ENCODE peak calls at places on chromosomes 6 and 20, in four cellular contexts. D is K562, X is HepG2, T is GM12878. W is an unnamed sample.

GRCh38 chr6:170497845-170498281 is 55.2 kb downstream of the PSMB1 start:
- DNase-seq in X (no peak), D (no peak), T (no peak), W (peak; percentile 61)

GRCh38 chr6:4167833-4168232 is 32.5 kb upstream of the ECI2 start:
- DNase-seq in X (no peak), T (no peak), D (no peak), W (no peak)

GRCh38 chr6:5308066-5308465 is 46.8 kb downstream of the FARS2 start:
- DNase-seq in D (no peak), X (no peak), T (no peak), W (no peak)

GRCh38 chr6:20302702-20303251 is 90.5 kb upstream of the MBOAT1 start:
- DNase-seq in T (no peak), D (peak; percentile 59), X (no peak), W (no peak)

GRCh38 chr6:15362274-15363160 is 116.6 kb downstream of the JARID2 start:
- DNase-seq in X (peak; percentile 59), T (no peak), D (no peak), W (no peak)

GRCh38 chr20:58991720-58992119 is 10.7 kb downstream of the NELFCD start:
- DNase-seq in T (no peak), X (peak; percentile 89), D (no peak), W (no peak)

GRCh38 chr6:5996701-5997419 is 9.9 kb downstream of the NRN1 start:
- DNase-seq in X (no peak), D (no peak), T (no peak), W (peak; percentile 38)

GRCh38 chr20:14918981-14919380 is 581.6 kb upstream of the FLRT3 start:
- DNase-seq in T (no peak), X (no peak), D (no peak), W (no peak)

GRCh38 chr6:136501514-136501913 is 48.7 kb downstream of the MAP7 start:
- DNase-seq in D (no peak), X (no peak), T (no peak), W (no peak)

GRCh38 chr6:121965739-121966138 is 433.7 kb upstream of the HSF2 start:
- DNase-seq in T (no peak), X (no peak), D (no peak), W (no peak)

GRCh38 chr6:106546322-106547052 is 82.8 kb downstream of the RTN4IP1 start:
- DNase-seq in D (no peak), X (peak; percentile 36), T (no peak), W (no peak)

GRCh38 chr6:142617158-142617557 is 315.4 kb downstream of the ADGRG6 start:
- DNase-seq in X (no peak), D (no peak), T (no peak), W (no peak)

GRCh38 chr20:288956-289692 is 1.4 kb downstream of the C20orf96 start:
- DNase-seq in T (no peak), X (no peak), D (no peak), W (no peak)

GRCh38 chr20:38829296-38829875 is 23.9 kb downstream of the PPP1R16B start:
- DNase-seq in D (no peak), T (no peak), X (no peak), W (no peak)

GRCh38 chr6:28522594-28523557 is 2.8 kb upstream of the GPX5 start:
- DNase-seq in D (peak; percentile 49), X (no peak), T (no peak), W (peak; percentile 28)

GRCh38 chr6:835476-836160 is 142.7 kb upstream of the EXOC2 start:
- DNase-seq in D (no peak), T (no peak), X (no peak), W (no peak)

GRCh38 chr20:22801528-22801927 is 217.2 kb upstream of the FOXA2 start:
- DNase-seq in D (no peak), X (no peak), T (no peak), W (no peak)

GRCh38 chr6:7216941-7217621 is 95.9 kb downstream of the SSR1 start:
- DNase-seq in T (no peak), X (no peak), D (no peak), W (no peak)

GRCh38 chr6:51199733-51200132 is 381.1 kb downstream of the TFAP2B start:
- DNase-seq in T (no peak), D (no peak), X (no peak), W (no peak)

GRCh38 chr20:44074252-44075151 is 112.5 kb downstream of the JPH2 start:
- DNase-seq in D (no peak), X (no peak), T (no peak), W (no peak)

GRCh38 chr20:51567622-51568021 is 25.1 kb upstream of the NFATC2 start:
- DNase-seq in X (no peak), T (no peak), D (no peak), W (no peak)

GRCh38 chr6:56101141-56101553 is 146.2 kb downstream of the COL21A1 start:
- DNase-seq in T (no peak), X (peak; percentile 48), D (no peak), W (no peak)

GRCh38 chr6:112443666-112444065 is 96.5 kb downstream of the RFPL4B start:
- DNase-seq in X (no peak), D (no peak), T (no peak), W (no peak)

GRCh38 chr20:31719644-31720485 is 2.8 kb downstream of the BCL2L1 start:
- DNase-seq in T (no peak), X (peak; percentile 99), D (no peak), W (peak; percentile 52)

GRCh38 chr6:41193171-41193734 is 7.7 kb downstream of the TREML2 start:
- DNase-seq in D (no peak), T (no peak), X (no peak), W (no peak)

GRCh38 chr20:47353224-47353696 is 3.2 kb downstream of the ZMYND8 start:
- DNase-seq in D (no peak), T (no peak), X (no peak), W (no peak)

GRCh38 chr20:21105429-21106170 is 558 bp downstream of the LINC00237 start:
- DNase-seq in X (no peak), D (no peak), T (no peak), W (peak; percentile 54)

GRCh38 chr6:91580635-91581034 is 993.8 kb upstream of the MAP3K7 start:
- DNase-seq in X (no peak), D (no peak), T (no peak), W (no peak)

GRCh38 chr20:41141153-41141815 is 3.9 kb downstream of the PLCG1 start:
- DNase-seq in D (peak; percentile 41), X (peak; percentile 49), T (no peak), W (no peak)

GRCh38 chr20:47543006-47543431 is 41.3 kb downstream of the NCOA3 start:
- DNase-seq in D (no peak), X (no peak), T (no peak), W (no peak)

GRCh38 chr20:37437676-37438075 is 83.4 kb upstream of the NNAT start:
- DNase-seq in X (no peak), D (no peak), T (no peak), W (no peak)

DNA sequence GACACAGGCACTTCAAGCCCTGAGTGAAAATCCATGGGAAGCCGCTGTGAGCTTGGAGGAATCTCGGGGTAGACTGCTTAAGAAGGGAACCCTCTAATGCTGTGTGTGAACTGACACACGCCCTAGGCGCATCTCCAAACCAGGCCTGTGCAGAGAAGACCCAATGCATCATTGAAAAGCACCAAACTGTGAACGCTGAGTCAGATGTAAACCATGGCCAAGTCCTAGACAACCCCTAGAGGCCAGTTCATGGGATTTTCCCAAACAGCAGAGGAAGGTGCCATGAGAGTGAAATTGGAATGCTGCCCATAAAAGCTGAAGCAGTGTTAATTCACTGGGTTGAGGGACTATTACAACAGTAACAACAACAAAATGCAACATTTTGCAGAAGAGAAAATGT is 296.5 kb downstream of the SMOC2 start:
- DNase-seq in D (no peak), X (peak; percentile 18), T (no peak), W (no peak)
- TF ChIP-seq CREM in D (no peak), X (no peak), T (no peak), W (no peak)

DNA sequence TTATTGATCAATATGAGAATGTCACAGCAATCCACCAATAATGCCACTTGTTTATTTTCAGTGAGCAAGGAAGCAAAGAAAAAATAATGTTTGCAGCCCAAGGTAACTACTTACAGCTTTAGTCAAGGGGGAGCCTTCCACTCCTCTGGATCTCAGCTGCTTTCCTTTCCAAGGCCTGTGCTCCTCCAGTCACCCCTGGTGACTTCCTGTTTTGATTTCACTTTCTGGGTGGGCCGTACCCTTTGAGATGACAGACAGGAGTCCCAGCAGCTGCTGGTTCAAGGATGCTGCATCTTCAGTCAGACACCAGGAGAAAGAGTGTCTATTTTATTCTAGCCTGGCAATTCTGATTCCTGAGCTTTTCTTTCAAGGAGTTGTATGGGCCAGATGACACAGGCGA is 5.6 kb upstream of the VNN2 start:
- DNase-seq in T (peak; percentile 32), D (no peak), X (no peak), W (no peak)
- TF ChIP-seq CREM in T (no peak), D (no peak), X (no peak), W (no peak)

GRCh38 chr20:49698477-49698876 is 15.2 kb downstream of the B4GALT5 start:
- DNase-seq in T (no peak), X (no peak), D (no peak), W (no peak)

GRCh38 chr20:49700411-49701185 is 13.1 kb downstream of the B4GALT5 start:
- DNase-seq in D (no peak), X (peak; percentile 69), T (no peak), W (no peak)

GRCh38 chr20:49699200-49699992 is 14.3 kb downstream of the B4GALT5 start:
- DNase-seq in T (no peak), D (no peak), X (no peak), W (no peak)

GRCh38 chr20:49701916-49702315 is 11.8 kb downstream of the B4GALT5 start:
- DNase-seq in T (no peak), X (no peak), D (no peak), W (no peak)

DNA sequence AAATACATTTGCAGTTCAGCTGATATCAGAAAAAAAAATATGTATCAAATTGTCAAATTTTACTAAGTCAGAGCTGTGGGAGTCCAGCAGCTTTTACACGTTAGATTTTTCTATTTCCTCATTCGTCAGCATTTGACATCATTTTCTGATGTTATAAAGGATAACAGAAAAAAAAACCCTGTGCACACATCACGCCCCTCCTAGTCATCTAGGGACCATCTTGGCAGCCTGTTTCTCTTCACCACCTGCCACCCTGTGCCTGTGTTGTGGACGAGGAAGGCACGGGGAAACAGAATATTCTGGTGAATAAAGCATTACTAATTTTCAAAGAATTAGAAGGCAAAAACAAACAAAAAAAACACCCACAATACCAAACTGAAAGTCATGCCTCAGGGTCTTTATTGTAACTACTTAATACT is 12.4 kb downstream of the B4GALT5 start:
- DNase-seq in T (no peak), X (no peak), D (no peak), W (no peak)
- TF ChIP-seq CREM in T (no peak), X (no peak), D (peak; percentile 60), W (no peak)

GRCh38 chr6:149830731-149831379 is 33.3 kb downstream of the LRP11 start:
- DNase-seq in T (no peak), X (no peak), D (no peak), W (no peak)
- TF ChIP-seq CREM in T (no peak), X (peak; percentile 24), D (no peak), W (no peak)

GRCh38 chr20:25629816-25630499 is 6.1 kb upstream of the NANP start:
- DNase-seq in X (no peak), T (no peak), D (no peak), W (no peak)
- TF ChIP-seq CREM in X (no peak), T (no peak), D (no peak), W (no peak)

W was measured in WTC11.